ENCODE peak calls at places on chromosomes 4 and X, in nine cellular contexts. O is activated CD4-positive, alpha-beta T cell treated with anti-CD3 and anti-CD28 coated beads, Interleukin-2, amount 50 U/mL, for 1 hour; Y is EL; I is GM23248; T is HT1080; K is RWPE1; Z is fibroblast of lung; D is kidney; G is NCI-H1092 treated with DMSO at 0.1 percent for 48 hours. F is an unnamed sample.

GRCh38 chrX:350534-351321 is 32.1 kb upstream of the GTPBP6 start:
- DNase-seq in O (no peak), I (no peak), Z (no peak), G (no peak), Y (no peak), K (no peak), T (no peak), D (peak), F (no peak)

GRCh38 chrX:46330981-46331380 is 214.2 kb downstream of the ZNF674 start:
- DNase-seq in Y (no peak), T (no peak), I (no peak), O (no peak), Z (no peak), D (no peak), G (no peak), K (no peak), F (no peak)

GRCh38 chrX:54087661-54088060 is 43.4 kb upstream of the PHF8 start:
- DNase-seq in T (no peak), D (no peak), O (no peak), K (no peak), I (no peak), Z (no peak), G (peak), Y (no peak), F (no peak)

GRCh38 chrX:136850441-136851175 is 29.9 kb downstream of the RBMX start:
- DNase-seq in Z (no peak), T (no peak), I (peak), G (no peak), Y (no peak), K (no peak), O (no peak), D (no peak), F (no peak)

GRCh38 chr4:80189581-80189955 is 7.7 kb upstream of the PRDM8 start:
- DNase-seq in O (no peak), D (no peak), Y (no peak), I (no peak), G (no peak), K (no peak), T (no peak), Z (no peak), F (no peak)

GRCh38 chr4:126850286-126850685 is 782.5 kb upstream of the INTU start:
- DNase-seq in K (peak), I (peak), T (peak), G (no peak), D (no peak), Y (peak), Z (peak), O (no peak), F (no peak)

GRCh38 chr4:172996571-172997216 is 171.9 kb upstream of the GALNT7 start:
- DNase-seq in Z (peak), Y (peak), T (peak), G (no peak), I (peak), O (no peak), K (peak), D (no peak), F (no peak)

GRCh38 chr4:107379054-107379869 is 340.8 kb downstream of the PAPSS1 start:
- DNase-seq in O (no peak), G (no peak), D (no peak), Y (peak), I (peak), T (peak), K (peak), Z (peak), F (no peak)

GRCh38 chr4:42483426-42484379 is 86.4 kb downstream of the SHISA3 start:
- DNase-seq in K (no peak), I (peak), D (no peak), O (no peak), Y (no peak), T (no peak), Z (peak), G (no peak), F (no peak)

GRCh38 chr4:184228306-184228705 is 10.6 kb upstream of the ENPP6 start:
- DNase-seq in Y (no peak), O (no peak), T (no peak), D (no peak), K (no peak), G (no peak), I (no peak), Z (no peak), F (no peak)

GRCh38 chrX:8319359-8319758 is 145.3 kb upstream of the VCX3B start:
- DNase-seq in Z (no peak), G (no peak), D (no peak), O (no peak), I (no peak), K (no peak), T (no peak), Y (no peak), F (no peak)

GRCh38 chr4:152102184-152103000 is 341.6 kb upstream of the GATB start:
- DNase-seq in Z (peak), K (peak), I (peak), O (no peak), Y (peak), D (no peak), T (peak), G (no peak), F (no peak)

GRCh38 chr4:47698837-47699236 is 139.0 kb downstream of the CORIN start:
- DNase-seq in D (no peak), Z (no peak), O (no peak), Y (no peak), I (no peak), G (no peak), T (no peak), K (no peak), F (no peak)

GRCh38 chr4:30952526-30953219 is 232.5 kb downstream of the PCDH7 start:
- DNase-seq in Y (no peak), T (no peak), I (no peak), D (no peak), O (no peak), Z (peak), K (peak), G (no peak), F (no peak)

GRCh38 chr4:139986108-139986507 is 167.9 kb downstream of the MAML3 start:
- DNase-seq in O (no peak), K (no peak), I (no peak), D (no peak), Y (no peak), T (no peak), G (no peak), Z (no peak), F (no peak)

GRCh38 chr4:156173937-156174336 is 220.3 kb upstream of the CTSO start:
- DNase-seq in Y (no peak), K (no peak), T (no peak), D (no peak), Z (no peak), O (no peak), G (no peak), I (no peak), F (no peak)

GRCh38 chr4:112057479-112057878 is 87.8 kb upstream of the FAM241A start:
- DNase-seq in K (no peak), O (no peak), G (no peak), I (no peak), Y (no peak), Z (no peak), D (no peak), T (no peak), F (no peak)

GRCh38 chr4:8303485-8304281 is 34.1 kb downstream of the HTRA3 start:
- DNase-seq in O (no peak), K (peak), D (no peak), Z (peak), Y (peak), I (peak), T (peak), G (no peak), F (no peak)

GRCh38 chrX:103629295-103630170 is 758 bp downstream of the TCEAL1 start:
- DNase-seq in D (peak), O (peak), Z (peak), K (no peak), T (peak), G (peak), Y (peak), I (peak), F (no peak)

GRCh38 chr4:173917255-173917960 is 366.1 kb downstream of the FBXO8 start:
- DNase-seq in D (no peak), Z (peak), G (no peak), I (peak), Y (no peak), K (no peak), O (no peak), T (peak), F (no peak)

GRCh38 chr4:7328913-7329638 is 105.7 kb downstream of the PSAPL1 start:
- DNase-seq in Y (peak), O (no peak), K (peak), I (peak), G (no peak), Z (peak), T (peak), D (peak), F (no peak)

GRCh38 chrX:68732906-68733493 is 85.5 kb downstream of the STARD8 start:
- DNase-seq in I (peak), G (peak), D (peak), O (peak), T (peak), K (peak), Y (peak), Z (peak), F (peak)

GRCh38 chr4:138344851-138345250 is 102.7 kb upstream of the SLC7A11 start:
- DNase-seq in K (no peak), Z (no peak), O (no peak), I (no peak), G (no peak), Y (no peak), T (no peak), D (no peak), F (no peak)

GRCh38 chr4:153341575-153342090 is 2.9 kb upstream of the MND1 start:
- DNase-seq in Y (peak), T (peak), O (no peak), I (peak), Z (peak), D (no peak), K (no peak), G (no peak), F (no peak)

GRCh38 chr4:110854021-110854678 is 231.3 kb upstream of the PITX2 start:
- DNase-seq in K (peak), Z (peak), I (peak), Y (peak), G (no peak), O (no peak), T (peak), D (no peak), F (no peak)

GRCh38 chr4:82499705-82500104 is 62.1 kb downstream of the TMEM150C start:
- DNase-seq in D (no peak), G (peak), Z (no peak), K (no peak), I (no peak), T (no peak), O (no peak), Y (no peak), F (no peak)

GRCh38 chr4:79650217-79650616 is 242.2 kb upstream of the GK2 start:
- DNase-seq in G (no peak), Y (no peak), O (no peak), T (no peak), Z (peak), K (no peak), I (peak), D (no peak), F (no peak)

GRCh38 chr4:630661-631060 is 5.3 kb downstream of the PDE6B start:
- DNase-seq in D (peak), I (no peak), G (no peak), Z (no peak), O (no peak), K (no peak), T (no peak), Y (no peak), F (no peak)

GRCh38 chr4:1576200-1576960 is 107.7 kb downstream of the FAM53A start:
- DNase-seq in I (no peak), K (no peak), D (no peak), G (no peak), Y (no peak), Z (no peak), O (no peak), T (no peak), F (no peak)

GRCh38 chr4:59936566-59936965 is 1263.6 kb upstream of the ADGRL3 start:
- DNase-seq in I (no peak), D (no peak), Y (no peak), O (no peak), G (peak), K (no peak), Z (no peak), T (no peak), F (no peak)

GRCh38 chr4:90943311-90943710 is 816.1 kb downstream of the CCSER1 start:
- DNase-seq in I (no peak), O (no peak), D (no peak), Y (no peak), K (peak), T (no peak), G (no peak), Z (no peak), F (peak)